ENCODE peak calls at places on chromosomes 5 and 9, in nine cellular contexts. One of them, this sample, is unnamed.

GRCh38 chr9:130271473-130271872 is 5.9 kb downstream of the HMCN2 start:
- DNase-seq in RWPE1: no peak
- DNase-seq in neural progenitor cell: no peak
- DNase-seq in activated CD4-positive, alpha-beta T cell treated with anti-CD3 and anti-CD28 coated beads, Interleukin-2, amount 50 U/mL, for 1 hour: no peak
- DNase-seq in stimulated activated CD4-positive, alpha-beta T cell treated with anti-CD3 and anti-CD28 coated beads, Interleukin-4, amount 100 ng/mL, for 48 hours: no peak
- DNase-seq in T-cell: no peak
- DNase-seq in ovary: no peak
- DNase-seq in HEK293T: no peak
- DNase-seq in H4: no peak
- DNase-seq in this sample: no peak

GRCh38 chr9:91758491-91758981 is 191.5 kb downstream of the ROR2 start:
- DNase-seq in RWPE1: peak
- DNase-seq in neural progenitor cell: peak
- DNase-seq in activated CD4-positive, alpha-beta T cell treated with anti-CD3 and anti-CD28 coated beads, Interleukin-2, amount 50 U/mL, for 1 hour: peak
- DNase-seq in stimulated activated CD4-positive, alpha-beta T cell treated with anti-CD3 and anti-CD28 coated beads, Interleukin-4, amount 100 ng/mL, for 48 hours: peak
- DNase-seq in T-cell: no peak
- DNase-seq in ovary: no peak
- DNase-seq in HEK293T: peak
- DNase-seq in H4: peak
- DNase-seq in this sample: no peak

GRCh38 chr5:142798099-142798768 is 28.1 kb downstream of the ARHGAP26 start:
- DNase-seq in RWPE1: no peak
- DNase-seq in neural progenitor cell: no peak
- DNase-seq in activated CD4-positive, alpha-beta T cell treated with anti-CD3 and anti-CD28 coated beads, Interleukin-2, amount 50 U/mL, for 1 hour: no peak
- DNase-seq in stimulated activated CD4-positive, alpha-beta T cell treated with anti-CD3 and anti-CD28 coated beads, Interleukin-4, amount 100 ng/mL, for 48 hours: no peak
- DNase-seq in T-cell: peak
- DNase-seq in ovary: no peak
- DNase-seq in HEK293T: no peak
- DNase-seq in H4: no peak
- DNase-seq in this sample: no peak

GRCh38 chr5:16936150-16937022 is at the start of gene MYO10:
- DNase-seq in RWPE1: peak
- DNase-seq in neural progenitor cell: peak
- DNase-seq in activated CD4-positive, alpha-beta T cell treated with anti-CD3 and anti-CD28 coated beads, Interleukin-2, amount 50 U/mL, for 1 hour: peak
- DNase-seq in stimulated activated CD4-positive, alpha-beta T cell treated with anti-CD3 and anti-CD28 coated beads, Interleukin-4, amount 100 ng/mL, for 48 hours: peak
- DNase-seq in T-cell: peak
- DNase-seq in ovary: peak
- DNase-seq in HEK293T: peak
- DNase-seq in H4: peak
- DNase-seq in this sample: no peak

GRCh38 chr9:18611946-18612345 is 138.0 kb downstream of the ADAMTSL1 start:
- DNase-seq in RWPE1: no peak
- DNase-seq in neural progenitor cell: no peak
- DNase-seq in activated CD4-positive, alpha-beta T cell treated with anti-CD3 and anti-CD28 coated beads, Interleukin-2, amount 50 U/mL, for 1 hour: no peak
- DNase-seq in stimulated activated CD4-positive, alpha-beta T cell treated with anti-CD3 and anti-CD28 coated beads, Interleukin-4, amount 100 ng/mL, for 48 hours: no peak
- DNase-seq in T-cell: no peak
- DNase-seq in ovary: no peak
- DNase-seq in HEK293T: no peak
- DNase-seq in H4: no peak
- DNase-seq in this sample: no peak

GRCh38 chr9:78692871-78693270 is 395.9 kb downstream of the PSAT1 start:
- DNase-seq in RWPE1: no peak
- DNase-seq in neural progenitor cell: no peak
- DNase-seq in activated CD4-positive, alpha-beta T cell treated with anti-CD3 and anti-CD28 coated beads, Interleukin-2, amount 50 U/mL, for 1 hour: no peak
- DNase-seq in stimulated activated CD4-positive, alpha-beta T cell treated with anti-CD3 and anti-CD28 coated beads, Interleukin-4, amount 100 ng/mL, for 48 hours: no peak
- DNase-seq in T-cell: no peak
- DNase-seq in ovary: no peak
- DNase-seq in HEK293T: no peak
- DNase-seq in H4: no peak
- DNase-seq in this sample: no peak

GRCh38 chr5:171445910-171446516 is 26.6 kb downstream of the FGF18 start:
- DNase-seq in RWPE1: no peak
- DNase-seq in neural progenitor cell: no peak
- DNase-seq in activated CD4-positive, alpha-beta T cell treated with anti-CD3 and anti-CD28 coated beads, Interleukin-2, amount 50 U/mL, for 1 hour: no peak
- DNase-seq in stimulated activated CD4-positive, alpha-beta T cell treated with anti-CD3 and anti-CD28 coated beads, Interleukin-4, amount 100 ng/mL, for 48 hours: no peak
- DNase-seq in T-cell: no peak
- DNase-seq in ovary: no peak
- DNase-seq in HEK293T: no peak
- DNase-seq in H4: no peak
- DNase-seq in this sample: peak

GRCh38 chr9:137077758-137078693 is 709 bp downstream of the UAP1L1 start:
- DNase-seq in RWPE1: no peak
- DNase-seq in neural progenitor cell: peak
- DNase-seq in activated CD4-positive, alpha-beta T cell treated with anti-CD3 and anti-CD28 coated beads, Interleukin-2, amount 50 U/mL, for 1 hour: peak
- DNase-seq in stimulated activated CD4-positive, alpha-beta T cell treated with anti-CD3 and anti-CD28 coated beads, Interleukin-4, amount 100 ng/mL, for 48 hours: peak
- DNase-seq in T-cell: no peak
- DNase-seq in ovary: no peak
- DNase-seq in HEK293T: no peak
- DNase-seq in H4: no peak
- DNase-seq in this sample: no peak

GRCh38 chr5:50969207-50970145 is 303.0 kb downstream of the PARP8 start:
- DNase-seq in RWPE1: no peak
- DNase-seq in neural progenitor cell: peak
- DNase-seq in activated CD4-positive, alpha-beta T cell treated with anti-CD3 and anti-CD28 coated beads, Interleukin-2, amount 50 U/mL, for 1 hour: no peak
- DNase-seq in stimulated activated CD4-positive, alpha-beta T cell treated with anti-CD3 and anti-CD28 coated beads, Interleukin-4, amount 100 ng/mL, for 48 hours: no peak
- DNase-seq in T-cell: no peak
- DNase-seq in ovary: no peak
- DNase-seq in HEK293T: no peak
- DNase-seq in H4: no peak
- DNase-seq in this sample: no peak

GRCh38 chr5:141951341-141951781 is 6.6 kb downstream of the PCDH12 start:
- DNase-seq in RWPE1: peak
- DNase-seq in neural progenitor cell: peak
- DNase-seq in activated CD4-positive, alpha-beta T cell treated with anti-CD3 and anti-CD28 coated beads, Interleukin-2, amount 50 U/mL, for 1 hour: peak
- DNase-seq in stimulated activated CD4-positive, alpha-beta T cell treated with anti-CD3 and anti-CD28 coated beads, Interleukin-4, amount 100 ng/mL, for 48 hours: no peak
- DNase-seq in T-cell: no peak
- DNase-seq in ovary: no peak
- DNase-seq in HEK293T: peak
- DNase-seq in H4: no peak
- DNase-seq in this sample: no peak

GRCh38 chr9:6356904-6357303 is 28.7 kb downstream of the TPD52L3 start:
- DNase-seq in RWPE1: no peak
- DNase-seq in neural progenitor cell: no peak
- DNase-seq in activated CD4-positive, alpha-beta T cell treated with anti-CD3 and anti-CD28 coated beads, Interleukin-2, amount 50 U/mL, for 1 hour: no peak
- DNase-seq in stimulated activated CD4-positive, alpha-beta T cell treated with anti-CD3 and anti-CD28 coated beads, Interleukin-4, amount 100 ng/mL, for 48 hours: no peak
- DNase-seq in T-cell: no peak
- DNase-seq in ovary: no peak
- DNase-seq in HEK293T: no peak
- DNase-seq in H4: no peak
- DNase-seq in this sample: no peak

GRCh38 chr9:33637881-33638280 is 113.8 kb downstream of the ANKRD18B start:
- DNase-seq in RWPE1: no peak
- DNase-seq in neural progenitor cell: peak
- DNase-seq in activated CD4-positive, alpha-beta T cell treated with anti-CD3 and anti-CD28 coated beads, Interleukin-2, amount 50 U/mL, for 1 hour: no peak
- DNase-seq in stimulated activated CD4-positive, alpha-beta T cell treated with anti-CD3 and anti-CD28 coated beads, Interleukin-4, amount 100 ng/mL, for 48 hours: no peak
- DNase-seq in T-cell: no peak
- DNase-seq in ovary: no peak
- DNase-seq in HEK293T: no peak
- DNase-seq in H4: no peak
- DNase-seq in this sample: no peak

GRCh38 chr5:74257645-74258328 is 382.7 kb downstream of the ENC1 start:
- DNase-seq in RWPE1: no peak
- DNase-seq in neural progenitor cell: no peak
- DNase-seq in activated CD4-positive, alpha-beta T cell treated with anti-CD3 and anti-CD28 coated beads, Interleukin-2, amount 50 U/mL, for 1 hour: no peak
- DNase-seq in stimulated activated CD4-positive, alpha-beta T cell treated with anti-CD3 and anti-CD28 coated beads, Interleukin-4, amount 100 ng/mL, for 48 hours: no peak
- DNase-seq in T-cell: no peak
- DNase-seq in ovary: peak
- DNase-seq in HEK293T: peak
- DNase-seq in H4: peak
- DNase-seq in this sample: no peak

GRCh38 chr5:107589520-107590193 is 81.1 kb downstream of the EFNA5 start:
- DNase-seq in RWPE1: no peak
- DNase-seq in neural progenitor cell: no peak
- DNase-seq in activated CD4-positive, alpha-beta T cell treated with anti-CD3 and anti-CD28 coated beads, Interleukin-2, amount 50 U/mL, for 1 hour: no peak
- DNase-seq in stimulated activated CD4-positive, alpha-beta T cell treated with anti-CD3 and anti-CD28 coated beads, Interleukin-4, amount 100 ng/mL, for 48 hours: no peak
- DNase-seq in T-cell: no peak
- DNase-seq in ovary: no peak
- DNase-seq in HEK293T: no peak
- DNase-seq in H4: no peak
- DNase-seq in this sample: no peak

GRCh38 chr9:13904746-13905145 is 409.2 kb downstream of the NFIB start:
- DNase-seq in RWPE1: no peak
- DNase-seq in neural progenitor cell: no peak
- DNase-seq in activated CD4-positive, alpha-beta T cell treated with anti-CD3 and anti-CD28 coated beads, Interleukin-2, amount 50 U/mL, for 1 hour: no peak
- DNase-seq in stimulated activated CD4-positive, alpha-beta T cell treated with anti-CD3 and anti-CD28 coated beads, Interleukin-4, amount 100 ng/mL, for 48 hours: no peak
- DNase-seq in T-cell: no peak
- DNase-seq in ovary: no peak
- DNase-seq in HEK293T: no peak
- DNase-seq in H4: no peak
- DNase-seq in this sample: no peak

GRCh38 chr5:58348996-58349728 is 110.7 kb downstream of the PLK2 start:
- DNase-seq in RWPE1: no peak
- DNase-seq in neural progenitor cell: no peak
- DNase-seq in activated CD4-positive, alpha-beta T cell treated with anti-CD3 and anti-CD28 coated beads, Interleukin-2, amount 50 U/mL, for 1 hour: no peak
- DNase-seq in stimulated activated CD4-positive, alpha-beta T cell treated with anti-CD3 and anti-CD28 coated beads, Interleukin-4, amount 100 ng/mL, for 48 hours: no peak
- DNase-seq in T-cell: no peak
- DNase-seq in ovary: no peak
- DNase-seq in HEK293T: no peak
- DNase-seq in H4: no peak
- DNase-seq in this sample: no peak

GRCh38 chr9:35350212-35350611 is 139.7 kb upstream of the RUSC2 start:
- DNase-seq in RWPE1: no peak
- DNase-seq in neural progenitor cell: no peak
- DNase-seq in activated CD4-positive, alpha-beta T cell treated with anti-CD3 and anti-CD28 coated beads, Interleukin-2, amount 50 U/mL, for 1 hour: no peak
- DNase-seq in stimulated activated CD4-positive, alpha-beta T cell treated with anti-CD3 and anti-CD28 coated beads, Interleukin-4, amount 100 ng/mL, for 48 hours: no peak
- DNase-seq in T-cell: no peak
- DNase-seq in ovary: no peak
- DNase-seq in HEK293T: no peak
- DNase-seq in H4: no peak
- DNase-seq in this sample: no peak

GRCh38 chr5:74262810-74263209 is 377.7 kb downstream of the ENC1 start:
- DNase-seq in RWPE1: no peak
- DNase-seq in neural progenitor cell: no peak
- DNase-seq in activated CD4-positive, alpha-beta T cell treated with anti-CD3 and anti-CD28 coated beads, Interleukin-2, amount 50 U/mL, for 1 hour: no peak
- DNase-seq in stimulated activated CD4-positive, alpha-beta T cell treated with anti-CD3 and anti-CD28 coated beads, Interleukin-4, amount 100 ng/mL, for 48 hours: no peak
- DNase-seq in T-cell: no peak
- DNase-seq in ovary: no peak
- DNase-seq in HEK293T: no peak
- DNase-seq in H4: no peak
- DNase-seq in this sample: no peak

GRCh38 chr5:173472164-173472563 is 143.9 kb upstream of the STC2 start:
- DNase-seq in RWPE1: peak
- DNase-seq in neural progenitor cell: no peak
- DNase-seq in activated CD4-positive, alpha-beta T cell treated with anti-CD3 and anti-CD28 coated beads, Interleukin-2, amount 50 U/mL, for 1 hour: no peak
- DNase-seq in stimulated activated CD4-positive, alpha-beta T cell treated with anti-CD3 and anti-CD28 coated beads, Interleukin-4, amount 100 ng/mL, for 48 hours: no peak
- DNase-seq in T-cell: no peak
- DNase-seq in ovary: no peak
- DNase-seq in HEK293T: no peak
- DNase-seq in H4: peak
- DNase-seq in this sample: peak

GRCh38 chr5:120124961-120125360 is 339.1 kb upstream of the PRR16 start:
- DNase-seq in RWPE1: no peak
- DNase-seq in neural progenitor cell: no peak
- DNase-seq in activated CD4-positive, alpha-beta T cell treated with anti-CD3 and anti-CD28 coated beads, Interleukin-2, amount 50 U/mL, for 1 hour: no peak
- DNase-seq in stimulated activated CD4-positive, alpha-beta T cell treated with anti-CD3 and anti-CD28 coated beads, Interleukin-4, amount 100 ng/mL, for 48 hours: no peak
- DNase-seq in T-cell: no peak
- DNase-seq in ovary: no peak
- DNase-seq in HEK293T: no peak
- DNase-seq in H4: no peak
- DNase-seq in this sample: no peak

GRCh38 chr9:116812231-116813028 is 125.3 kb downstream of the TRIM32 start:
- DNase-seq in RWPE1: no peak
- DNase-seq in neural progenitor cell: no peak
- DNase-seq in activated CD4-positive, alpha-beta T cell treated with anti-CD3 and anti-CD28 coated beads, Interleukin-2, amount 50 U/mL, for 1 hour: no peak
- DNase-seq in stimulated activated CD4-positive, alpha-beta T cell treated with anti-CD3 and anti-CD28 coated beads, Interleukin-4, amount 100 ng/mL, for 48 hours: no peak
- DNase-seq in T-cell: no peak
- DNase-seq in ovary: no peak
- DNase-seq in HEK293T: no peak
- DNase-seq in H4: no peak
- DNase-seq in this sample: no peak

GRCh38 chr9:109745335-109746283 is 34.4 kb upstream of the PALM2AKAP2 start:
- DNase-seq in RWPE1: no peak
- DNase-seq in neural progenitor cell: peak
- DNase-seq in activated CD4-positive, alpha-beta T cell treated with anti-CD3 and anti-CD28 coated beads, Interleukin-2, amount 50 U/mL, for 1 hour: no peak
- DNase-seq in stimulated activated CD4-positive, alpha-beta T cell treated with anti-CD3 and anti-CD28 coated beads, Interleukin-4, amount 100 ng/mL, for 48 hours: no peak
- DNase-seq in T-cell: no peak
- DNase-seq in ovary: no peak
- DNase-seq in HEK293T: peak
- DNase-seq in H4: peak
- DNase-seq in this sample: peak

GRCh38 chr5:111742595-111742994 is 14.4 kb downstream of the NREP start:
- DNase-seq in RWPE1: peak
- DNase-seq in neural progenitor cell: no peak
- DNase-seq in activated CD4-positive, alpha-beta T cell treated with anti-CD3 and anti-CD28 coated beads, Interleukin-2, amount 50 U/mL, for 1 hour: no peak
- DNase-seq in stimulated activated CD4-positive, alpha-beta T cell treated with anti-CD3 and anti-CD28 coated beads, Interleukin-4, amount 100 ng/mL, for 48 hours: no peak
- DNase-seq in T-cell: no peak
- DNase-seq in ovary: peak
- DNase-seq in HEK293T: peak
- DNase-seq in H4: peak
- DNase-seq in this sample: peak

GRCh38 chr9:89536618-89537017 is 38.7 kb upstream of the SEMA4D start:
- DNase-seq in RWPE1: no peak
- DNase-seq in neural progenitor cell: no peak
- DNase-seq in activated CD4-positive, alpha-beta T cell treated with anti-CD3 and anti-CD28 coated beads, Interleukin-2, amount 50 U/mL, for 1 hour: no peak
- DNase-seq in stimulated activated CD4-positive, alpha-beta T cell treated with anti-CD3 and anti-CD28 coated beads, Interleukin-4, amount 100 ng/mL, for 48 hours: no peak
- DNase-seq in T-cell: no peak
- DNase-seq in ovary: no peak
- DNase-seq in HEK293T: no peak
- DNase-seq in H4: no peak
- DNase-seq in this sample: no peak

GRCh38 chr9:126499911-126500599 is 113.7 kb upstream of the LMX1B start:
- DNase-seq in RWPE1: no peak
- DNase-seq in neural progenitor cell: no peak
- DNase-seq in activated CD4-positive, alpha-beta T cell treated with anti-CD3 and anti-CD28 coated beads, Interleukin-2, amount 50 U/mL, for 1 hour: no peak
- DNase-seq in stimulated activated CD4-positive, alpha-beta T cell treated with anti-CD3 and anti-CD28 coated beads, Interleukin-4, amount 100 ng/mL, for 48 hours: no peak
- DNase-seq in T-cell: no peak
- DNase-seq in ovary: no peak
- DNase-seq in HEK293T: no peak
- DNase-seq in H4: no peak
- DNase-seq in this sample: no peak

GRCh38 chr5:38925154-38925925 is 79.5 kb downstream of the OSMR start:
- DNase-seq in RWPE1: no peak
- DNase-seq in neural progenitor cell: no peak
- DNase-seq in activated CD4-positive, alpha-beta T cell treated with anti-CD3 and anti-CD28 coated beads, Interleukin-2, amount 50 U/mL, for 1 hour: no peak
- DNase-seq in stimulated activated CD4-positive, alpha-beta T cell treated with anti-CD3 and anti-CD28 coated beads, Interleukin-4, amount 100 ng/mL, for 48 hours: no peak
- DNase-seq in T-cell: no peak
- DNase-seq in ovary: no peak
- DNase-seq in HEK293T: no peak
- DNase-seq in H4: no peak
- DNase-seq in this sample: peak

GRCh38 chr9:98375138-98375726 is 119.8 kb upstream of the TBC1D2 start:
- DNase-seq in RWPE1: no peak
- DNase-seq in neural progenitor cell: no peak
- DNase-seq in activated CD4-positive, alpha-beta T cell treated with anti-CD3 and anti-CD28 coated beads, Interleukin-2, amount 50 U/mL, for 1 hour: no peak
- DNase-seq in stimulated activated CD4-positive, alpha-beta T cell treated with anti-CD3 and anti-CD28 coated beads, Interleukin-4, amount 100 ng/mL, for 48 hours: no peak
- DNase-seq in T-cell: no peak
- DNase-seq in ovary: no peak
- DNase-seq in HEK293T: no peak
- DNase-seq in H4: no peak
- DNase-seq in this sample: no peak

GRCh38 chr9:32472344-32472743 is 53.7 kb downstream of the RIGI start:
- DNase-seq in RWPE1: no peak
- DNase-seq in neural progenitor cell: no peak
- DNase-seq in activated CD4-positive, alpha-beta T cell treated with anti-CD3 and anti-CD28 coated beads, Interleukin-2, amount 50 U/mL, for 1 hour: no peak
- DNase-seq in stimulated activated CD4-positive, alpha-beta T cell treated with anti-CD3 and anti-CD28 coated beads, Interleukin-4, amount 100 ng/mL, for 48 hours: no peak
- DNase-seq in T-cell: no peak
- DNase-seq in ovary: no peak
- DNase-seq in HEK293T: no peak
- DNase-seq in H4: no peak
- DNase-seq in this sample: no peak

GRCh38 chr9:7093040-7093439 is 335.3 kb downstream of the KDM4C start:
- DNase-seq in RWPE1: no peak
- DNase-seq in neural progenitor cell: no peak
- DNase-seq in activated CD4-positive, alpha-beta T cell treated with anti-CD3 and anti-CD28 coated beads, Interleukin-2, amount 50 U/mL, for 1 hour: no peak
- DNase-seq in stimulated activated CD4-positive, alpha-beta T cell treated with anti-CD3 and anti-CD28 coated beads, Interleukin-4, amount 100 ng/mL, for 48 hours: no peak
- DNase-seq in T-cell: no peak
- DNase-seq in ovary: no peak
- DNase-seq in HEK293T: no peak
- DNase-seq in H4: no peak
- DNase-seq in this sample: no peak

GRCh38 chr5:112146323-112146848 is 272.7 kb downstream of the EPB41L4A start:
- DNase-seq in RWPE1: peak
- DNase-seq in neural progenitor cell: no peak
- DNase-seq in activated CD4-positive, alpha-beta T cell treated with anti-CD3 and anti-CD28 coated beads, Interleukin-2, amount 50 U/mL, for 1 hour: no peak
- DNase-seq in stimulated activated CD4-positive, alpha-beta T cell treated with anti-CD3 and anti-CD28 coated beads, Interleukin-4, amount 100 ng/mL, for 48 hours: no peak
- DNase-seq in T-cell: no peak
- DNase-seq in ovary: no peak
- DNase-seq in HEK293T: no peak
- DNase-seq in H4: peak
- DNase-seq in this sample: no peak

GRCh38 chr5:73783823-73784222 is 157.8 kb downstream of the ARHGEF28 start:
- DNase-seq in RWPE1: no peak
- DNase-seq in neural progenitor cell: no peak
- DNase-seq in activated CD4-positive, alpha-beta T cell treated with anti-CD3 and anti-CD28 coated beads, Interleukin-2, amount 50 U/mL, for 1 hour: no peak
- DNase-seq in stimulated activated CD4-positive, alpha-beta T cell treated with anti-CD3 and anti-CD28 coated beads, Interleukin-4, amount 100 ng/mL, for 48 hours: no peak
- DNase-seq in T-cell: no peak
- DNase-seq in ovary: no peak
- DNase-seq in HEK293T: no peak
- DNase-seq in H4: peak
- DNase-seq in this sample: no peak

This sample was measured in astrocyte of the cerebellum.